ENCODE peak calls at places on chromosome 5, in six cellular contexts. K is CD4-positive, alpha-beta T cell; L is heart right ventricle; B is GM06990; Q is neural crest cell; E is psoas muscle. T is an unnamed sample.

GRCh38 chr5:179228341-179229121 is 116.7 kb downstream of the ADAMTS2 start:
- DNase-seq in K (no peak), L (no peak), B (no peak), Q (no peak), E (peak), T (no peak)

GRCh38 chr5:370959-371810 is 49.7 kb downstream of the AHRR start:
- DNase-seq in K (no peak), L (peak), B (no peak), Q (no peak), E (no peak), T (no peak)

GRCh38 chr5:141465351-141465750 is 10.4 kb upstream of the PCDHGC3 start:
- DNase-seq in K (no peak), L (no peak), B (no peak), Q (no peak), E (no peak), T (no peak)

GRCh38 chr5:98482321-98483111 is 290.9 kb upstream of the RGMB start:
- DNase-seq in K (no peak), L (no peak), B (no peak), Q (no peak), E (no peak), T (no peak)

GRCh38 chr5:32182463-32183081 is 8.5 kb upstream of the GOLPH3 start:
- DNase-seq in K (no peak), L (no peak), B (no peak), Q (no peak), E (no peak), T (no peak)

GRCh38 chr5:21918451-21918850 is 934.7 kb downstream of the CDH12 start:
- DNase-seq in K (no peak), L (no peak), B (no peak), Q (no peak), E (no peak), T (no peak)

GRCh38 chr5:1881273-1881586 is 1.5 kb downstream of the IRX4 start:
- DNase-seq in K (no peak), L (no peak), B (no peak), Q (no peak), E (no peak), T (no peak)

GRCh38 chr5:485943-486491 is 38.2 kb downstream of the SLC9A3 start:
- DNase-seq in K (no peak), L (no peak), B (no peak), Q (no peak), E (no peak), T (no peak)

GRCh38 chr5:139647406-139648204 is 544 bp upstream of the CXXC5 start:
- DNase-seq in K (no peak), L (no peak), B (no peak), Q (no peak), E (peak), T (no peak)

GRCh38 chr5:74560245-74560644 is 80.3 kb downstream of the ENC1 start:
- DNase-seq in K (no peak), L (no peak), B (no peak), Q (no peak), E (no peak), T (no peak)

GRCh38 chr5:95836544-95836943 is 14.0 kb upstream of the GLRX start:
- DNase-seq in K (no peak), L (no peak), B (no peak), Q (no peak), E (no peak), T (no peak)

GRCh38 chr5:123344819-123345426 is 78.3 kb downstream of the CEP120 start:
- DNase-seq in K (no peak), L (peak), B (no peak), Q (peak), E (no peak), T (no peak)

GRCh38 chr5:141392429-141393198 is at the start of gene PCDHGA8:
- DNase-seq in K (no peak), L (no peak), B (no peak), Q (no peak), E (no peak), T (no peak)

GRCh38 chr5:111530298-111530740 is 18.0 kb upstream of the STARD4 start:
- DNase-seq in K (peak), L (peak), B (peak), Q (no peak), E (peak), T (peak)

GRCh38 chr5:75037106-75037505 is 15.3 kb downstream of the GCNT4 start:
- DNase-seq in K (no peak), L (no peak), B (no peak), Q (no peak), E (no peak), T (no peak)

GRCh38 chr5:5104550-5104949 is 35.6 kb upstream of the ADAMTS16 start:
- DNase-seq in K (no peak), L (no peak), B (no peak), Q (no peak), E (no peak), T (no peak)

GRCh38 chr5:72093231-72093630 is 14.0 kb upstream of the MAP1B start:
- DNase-seq in K (no peak), L (no peak), B (no peak), Q (no peak), E (no peak), T (no peak)

GRCh38 chr5:92309336-92309991 is 926.3 kb upstream of the ARRDC3 start:
- DNase-seq in K (no peak), L (no peak), B (no peak), Q (no peak), E (no peak), T (no peak)

GRCh38 chr5:68287976-68288755 is 72.6 kb downstream of the PIK3R1 start:
- DNase-seq in K (peak), L (peak), B (peak), Q (peak), E (peak), T (no peak)

GRCh38 chr5:464446-464842 is 21.5 kb downstream of the EXOC3 start:
- DNase-seq in K (no peak), L (no peak), B (no peak), Q (no peak), E (peak), T (no peak)

GRCh38 chr5:143016777-143017374 is 246.7 kb downstream of the ARHGAP26 start:
- DNase-seq in K (peak), L (peak), B (no peak), Q (peak), E (no peak), T (no peak)
- TF ChIP-seq CTCF in K (peak), L (peak), B (peak), Q (peak), E (peak), T (no peak)

GRCh38 chr5:54159837-54160215 is 150.5 kb downstream of the ARL15 start:
- DNase-seq in K (no peak), L (no peak), B (no peak), Q (no peak), E (no peak), T (no peak)

GRCh38 chr5:54162184-54162583 is 148.2 kb downstream of the ARL15 start:
- DNase-seq in K (no peak), L (no peak), B (no peak), Q (no peak), E (no peak), T (no peak)

GRCh38 chr5:54160329-54160728 is 150.0 kb downstream of the ARL15 start:
- DNase-seq in K (no peak), L (no peak), B (no peak), Q (no peak), E (no peak), T (no peak)

GRCh38 chr5:54159153-54159836 is 151.1 kb downstream of the ARL15 start:
- DNase-seq in K (no peak), L (no peak), B (no peak), Q (no peak), E (no peak), T (no peak)
- TF ChIP-seq CTCF in K (no peak), L (peak), B (no peak), Q (no peak), E (no peak), T (no peak)

GRCh38 chr5:135834639-135835529 is at the start of gene SLC25A48:
- DNase-seq in K (no peak), L (peak), B (peak), Q (peak), E (peak), T (no peak)
- TF ChIP-seq CTCF in K (no peak), L (peak), B (no peak), Q (peak), E (peak), T (no peak)

DNA sequence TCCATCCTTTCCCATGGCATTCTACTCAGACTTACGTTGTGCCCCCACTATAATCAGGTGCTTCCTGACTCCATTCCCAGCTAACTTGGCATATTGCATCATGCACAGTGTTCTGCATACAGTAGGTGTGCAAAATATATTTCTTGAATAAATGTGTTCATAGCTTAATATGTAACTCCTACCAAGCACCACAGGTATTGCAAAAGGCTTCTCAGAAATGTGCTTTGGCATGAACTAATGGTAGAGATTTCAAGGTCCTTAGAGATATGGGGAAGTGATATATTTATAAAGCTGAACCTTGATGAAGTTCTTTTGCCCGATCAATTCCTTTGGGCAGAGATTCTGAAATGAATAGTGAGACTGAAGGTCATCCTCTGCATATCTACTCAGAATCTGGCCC is 220.4 kb downstream of the KCTD16 start:
- DNase-seq in K (no peak), L (no peak), B (no peak), Q (no peak), E (no peak), T (no peak)
- TF ChIP-seq CTCF in K (no peak), L (no peak), B (no peak), Q (no peak), E (no peak), T (no peak)

DNA sequence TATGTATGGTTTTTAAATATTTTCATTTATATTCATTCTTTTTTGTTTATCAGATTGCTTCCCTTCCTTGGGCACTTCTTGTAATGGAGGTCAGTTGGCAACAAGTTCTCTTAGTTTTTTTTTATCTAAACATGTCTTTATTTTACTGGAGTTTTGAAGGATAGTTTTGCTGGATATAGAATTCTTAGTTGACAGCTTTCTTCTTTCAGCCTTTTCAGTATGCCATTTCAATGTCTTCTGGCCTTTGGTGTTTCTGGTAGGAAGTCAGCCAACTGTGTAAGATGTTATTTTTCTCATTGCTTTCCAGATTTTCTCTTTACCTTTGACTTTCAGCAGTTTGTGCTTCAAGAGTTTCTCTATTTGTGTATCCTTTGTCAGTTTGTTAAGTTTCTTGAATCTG is 14.2 kb downstream of the SLC12A2 start:
- DNase-seq in K (no peak), L (no peak), B (no peak), Q (no peak), E (no peak), T (no peak)
- TF ChIP-seq CTCF in K (no peak), L (no peak), B (no peak), Q (no peak), E (no peak), T (no peak)